ENCODE peak calls at places on chromosomes 3 and 15, in eight cellular contexts. A, T, M, L, E, I, F and X are unnamed samples.

GRCh38 chr3:58570851-58571250 is 6.3 kb downstream of the FAM107A start:
- DNase-seq in A (no peak), T (no peak), M (no peak), L (no peak), E (no peak), I (no peak), F (no peak), X (no peak)

GRCh38 chr3:126267169-126267975 is 87.0 kb upstream of the ALDH1L1 start:
- DNase-seq in A (no peak), T (no peak), M (no peak), L (peak), E (peak), I (peak), F (no peak), X (peak)

GRCh38 chr15:33865416-33865815 is 102.9 kb upstream of the CHRM5 start:
- DNase-seq in A (no peak), T (no peak), M (no peak), L (peak), E (peak), I (peak), F (no peak), X (no peak)

GRCh38 chr15:74193305-74193718 is 9.3 kb downstream of the STRA6 start:
- DNase-seq in A (no peak), T (no peak), M (no peak), L (peak), E (peak), I (peak), F (no peak), X (no peak)

GRCh38 chr15:99495430-99496301 is 70.1 kb upstream of the MEF2A start:
- DNase-seq in A (no peak), T (no peak), M (no peak), L (no peak), E (no peak), I (no peak), F (no peak), X (no peak)

GRCh38 chr3:107660316-107660976 is 137.7 kb downstream of the BBX start:
- DNase-seq in A (peak), T (no peak), M (peak), L (peak), E (peak), I (peak), F (no peak), X (no peak)

GRCh38 chr15:66939451-66940023 is 125.9 kb upstream of the SMAD3 start:
- DNase-seq in A (no peak), T (no peak), M (no peak), L (no peak), E (no peak), I (no peak), F (no peak), X (no peak)

GRCh38 chr15:92111756-92112155 is 258.2 kb downstream of the SLCO3A1 start:
- DNase-seq in A (no peak), T (no peak), M (no peak), L (no peak), E (no peak), I (peak), F (no peak), X (no peak)

GRCh38 chr3:134350861-134351311 is 23.4 kb downstream of the AMOTL2 start:
- DNase-seq in A (no peak), T (no peak), M (no peak), L (no peak), E (no peak), I (no peak), F (no peak), X (no peak)

GRCh38 chr15:91909574-91909973 is 56.1 kb downstream of the SLCO3A1 start:
- DNase-seq in A (no peak), T (no peak), M (peak), L (no peak), E (no peak), I (no peak), F (no peak), X (no peak)

GRCh38 chr3:49022751-49023171 is 840 bp downstream of the NDUFAF3 start:
- DNase-seq in A (no peak), T (no peak), M (no peak), L (no peak), E (no peak), I (no peak), F (no peak), X (no peak)

GRCh38 chr15:75058127-75058905 is 34.9 kb downstream of the PPCDC start:
- DNase-seq in A (no peak), T (no peak), M (no peak), L (peak), E (no peak), I (no peak), F (no peak), X (peak)

GRCh38 chr15:70053703-70054229 is 44.0 kb downstream of the TLE3 start:
- DNase-seq in A (no peak), T (no peak), M (no peak), L (no peak), E (no peak), I (no peak), F (no peak), X (no peak)

GRCh38 chr15:98850991-98851776 is 156.4 kb downstream of the PGPEP1L start:
- DNase-seq in A (peak), T (peak), M (peak), L (peak), E (peak), I (peak), F (peak), X (peak)

GRCh38 chr15:78405336-78405924 is 32.6 kb upstream of the IREB2 start:
- DNase-seq in A (no peak), T (no peak), M (no peak), L (no peak), E (no peak), I (no peak), F (no peak), X (no peak)

GRCh38 chr3:61331937-61332590 is 80.8 kb upstream of the FHIT start:
- DNase-seq in A (no peak), T (no peak), M (no peak), L (no peak), E (peak), I (no peak), F (no peak), X (no peak)

GRCh38 chr15:70597056-70597603 is 166.2 kb downstream of the UACA start:
- DNase-seq in A (no peak), T (no peak), M (no peak), L (peak), E (no peak), I (no peak), F (no peak), X (no peak)

GRCh38 chr3:169041677-169042171 is 621.8 kb downstream of the MECOM start:
- DNase-seq in A (peak), T (no peak), M (no peak), L (peak), E (peak), I (peak), F (no peak), X (no peak)

GRCh38 chr3:57179580-57180410 is 14.6 kb upstream of the IL17RD start:
- DNase-seq in A (no peak), T (no peak), M (peak), L (peak), E (no peak), I (peak), F (no peak), X (no peak)

GRCh38 chr15:45333550-45333949 is 44.8 kb downstream of the GATM start:
- DNase-seq in A (peak), T (no peak), M (no peak), L (peak), E (peak), I (peak), F (no peak), X (peak)

GRCh38 chr3:23146163-23146562 is 57.0 kb upstream of the UBE2E2 start:
- DNase-seq in A (no peak), T (no peak), M (no peak), L (no peak), E (no peak), I (no peak), F (no peak), X (no peak)